ENCODE peak calls at places on chromosomes 5 and 9, in ten cellular contexts. K is NCI-H1092 treated with DMSO at 0.1 percent for 48 hours; R is AG10803; G is stimulated activated CD8-positive, alpha-beta memory T cell treated with anti-CD3 and anti-CD28 coated beads, Interleukin-7, amount 100 ng/mL, for 24 hours; Q is T follicular helper cell; F is stimulated activated CD4-positive, alpha-beta T cell treated with anti-CD3 and anti-CD28 coated beads, Interleukin-1b, Interleukin-23, amount 100 ng/mL, for 1 hour; T is naive thymus-derived CD4-positive, alpha-beta T cell; Y is foreskin fibroblast; X is EH; O is iPS-NIHi11. P is an unnamed sample.
A peak's percentile ranks its signal among the peaks of the same experiment; 100 is the strongest.

GRCh38 chr5:169225830-169226356 is 75.0 kb downstream of the SLIT3 start:
- DNase-seq in K (no peak), R (no peak), G (no peak), Q (no peak), F (no peak), T (no peak), Y (no peak), X (no peak), O (no peak), P (no peak)

GRCh38 chr9:131468031-131468430 is 34.7 kb upstream of the POMT1 start:
- DNase-seq in K (no peak), R (no peak), G (no peak), Q (no peak), F (no peak), T (no peak), Y (no peak), X (no peak), O (no peak), P (no peak)

GRCh38 chr5:90119531-90119940 is 290.0 kb downstream of the CETN3 start:
- DNase-seq in K (no peak), R (peak; percentile 14), G (no peak), Q (no peak), F (no peak), T (no peak), Y (no peak), X (no peak), O (no peak), P (no peak)

GRCh38 chr5:32245742-32246141 is 67.0 kb downstream of the MTMR12 start:
- DNase-seq in K (no peak), R (no peak), G (no peak), Q (no peak), F (no peak), T (no peak), Y (no peak), X (no peak), O (no peak), P (no peak)

GRCh38 chr5:39948867-39949468 is 524.2 kb upstream of the DAB2 start:
- DNase-seq in K (peak; percentile 26), R (peak; percentile 73), G (peak; percentile 13), Q (peak; percentile 32), F (peak; percentile 26), T (peak; percentile 30), Y (peak; percentile 34), X (peak; percentile 72), O (peak; percentile 69), P (peak; percentile 60)

GRCh38 chr5:9622891-9623547 is 7.1 kb downstream of the TAS2R1 start:
- DNase-seq in K (no peak), R (peak; percentile 76), G (no peak), Q (no peak), F (no peak), T (no peak), Y (peak; percentile 64), X (peak; percentile 94), O (no peak), P (no peak)

GRCh38 chr5:32020271-32020670 is 153.8 kb downstream of the GOLPH3 start:
- DNase-seq in K (no peak), R (no peak), G (no peak), Q (no peak), F (no peak), T (no peak), Y (no peak), X (no peak), O (no peak), P (peak; percentile 1)

GRCh38 chr9:88046542-88046941 is 72.2 kb upstream of the CDK20 start:
- DNase-seq in K (no peak), R (no peak), G (no peak), Q (no peak), F (no peak), T (no peak), Y (no peak), X (no peak), O (no peak), P (no peak)

GRCh38 chr9:123550797-123551196 is 194.8 kb downstream of the CRB2 start:
- DNase-seq in K (peak; percentile 27), R (no peak), G (no peak), Q (no peak), F (no peak), T (no peak), Y (no peak), X (no peak), O (peak; percentile 79), P (no peak)

GRCh38 chr5:168908207-168908606 is 329.0 kb upstream of the PANK3 start:
- DNase-seq in K (no peak), R (peak; percentile 80), G (no peak), Q (no peak), F (no peak), T (no peak), Y (peak; percentile 33), X (peak; percentile 58), O (no peak), P (no peak)

GRCh38 chr5:9512452-9512851 is 33.4 kb downstream of the SEMA5A start:
- DNase-seq in K (no peak), R (peak; percentile 37), G (no peak), Q (no peak), F (no peak), T (no peak), Y (no peak), X (peak; percentile 67), O (no peak), P (no peak)

GRCh38 chr9:114120192-114121014 is 21.3 kb upstream of the KIF12 start:
- DNase-seq in K (no peak), R (no peak), G (no peak), Q (no peak), F (no peak), T (no peak), Y (no peak), X (no peak), O (no peak), P (no peak)

GRCh38 chr5:77957516-77957915 is 181.4 kb upstream of the TBCA start:
- DNase-seq in K (no peak), R (no peak), G (no peak), Q (no peak), F (no peak), T (no peak), Y (no peak), X (no peak), O (peak; percentile 43), P (no peak)

P was measured in central memory CD4-positive, alpha-beta T cell.